ENCODE peak calls at places on chromosome 12, in eight cellular contexts. S, X, R, P, N, F, L and H are unnamed samples.

GRCh38 chr12:49032276-49032675 is 13.7 kb upstream of the PRKAG1 start:
- DNase-seq in S (no peak), X (no peak), R (no peak), P (no peak), N (no peak), F (no peak), L (no peak), H (no peak)

GRCh38 chr12:93441111-93441616 is 583 bp downstream of the UBE2N start:
- DNase-seq in S (no peak), X (no peak), R (peak), P (peak), N (no peak), F (peak), L (peak), H (no peak)

GRCh38 chr12:25322918-25323773 is 72.4 kb upstream of the KRAS start:
- DNase-seq in S (no peak), X (peak), R (no peak), P (no peak), N (no peak), F (no peak), L (no peak), H (no peak)

GRCh38 chr12:106758349-106758951 is 16.0 kb upstream of the RIC8B start:
- DNase-seq in S (no peak), X (no peak), R (no peak), P (no peak), N (no peak), F (no peak), L (no peak), H (no peak)

GRCh38 chr12:6306599-6307220 is 3.8 kb upstream of the PLEKHG6 start:
- DNase-seq in S (no peak), X (no peak), R (no peak), P (no peak), N (no peak), F (no peak), L (no peak), H (no peak)

GRCh38 chr12:121915841-121916321 is 2.5 kb upstream of the CFAP251 start:
- DNase-seq in S (no peak), X (no peak), R (no peak), P (no peak), N (no peak), F (no peak), L (no peak), H (no peak)

GRCh38 chr12:59036973-59037807 is 116.9 kb upstream of the LRIG3 start:
- DNase-seq in S (peak), X (peak), R (no peak), P (no peak), N (no peak), F (no peak), L (no peak), H (peak)

GRCh38 chr12:32025906-32026305 is 66.7 kb downstream of the RESF1 start:
- DNase-seq in S (no peak), X (no peak), R (no peak), P (no peak), N (no peak), F (no peak), L (no peak), H (no peak)

GRCh38 chr12:27424631-27425230 is 21.8 kb upstream of the SMCO2 start:
- DNase-seq in S (peak), X (peak), R (peak), P (no peak), N (no peak), F (no peak), L (peak), H (peak)

GRCh38 chr12:115337693-115338543 is 653.9 kb upstream of the TBX3 start:
- DNase-seq in S (peak), X (peak), R (no peak), P (peak), N (no peak), F (no peak), L (no peak), H (peak)

GRCh38 chr12:57342207-57342691 is 88.6 kb downstream of the R3HDM2 start:
- DNase-seq in S (no peak), X (no peak), R (no peak), P (peak), N (no peak), F (no peak), L (peak), H (peak)

GRCh38 chr12:131942671-131943070 is 7.1 kb upstream of the EP400 start:
- DNase-seq in S (no peak), X (no peak), R (no peak), P (no peak), N (no peak), F (peak), L (no peak), H (no peak)

GRCh38 chr12:125533434-125534029 is 468.3 kb downstream of the AACS start:
- DNase-seq in S (no peak), X (peak), R (peak), P (no peak), N (peak), F (no peak), L (peak), H (no peak)

GRCh38 chr12:93387780-93388179 is 10.1 kb downstream of the NUDT4 start:
- DNase-seq in S (peak), X (no peak), R (no peak), P (no peak), N (no peak), F (no peak), L (no peak), H (no peak)

GRCh38 chr12:71691504-71692129 is 5.7 kb downstream of the TMEM19 start:
- DNase-seq in S (no peak), X (no peak), R (no peak), P (no peak), N (no peak), F (no peak), L (no peak), H (no peak)

GRCh38 chr12:13336216-13336615 is 139.7 kb downstream of the EMP1 start:
- DNase-seq in S (no peak), X (no peak), R (no peak), P (no peak), N (no peak), F (no peak), L (no peak), H (no peak)

GRCh38 chr12:120960657-120961056 is 17.7 kb upstream of the HNF1A start:
- DNase-seq in S (peak), X (no peak), R (peak), P (no peak), N (no peak), F (no peak), L (no peak), H (no peak)

GRCh38 chr12:79378496-79378895 is 312.3 kb downstream of the PAWR start:
- DNase-seq in S (no peak), X (peak), R (no peak), P (no peak), N (no peak), F (no peak), L (no peak), H (no peak)

GRCh38 chr12:94100990-94101901 is 47.1 kb upstream of the PLXNC1 start:
- DNase-seq in S (peak), X (peak), R (peak), P (peak), N (peak), F (peak), L (peak), H (peak)

GRCh38 chr12:108597559-108598471 is at the start of gene TMEM119:
- DNase-seq in S (no peak), X (no peak), R (no peak), P (peak), N (no peak), F (peak), L (no peak), H (peak)

GRCh38 chr12:110537605-110538409 is 35.7 kb downstream of the RAD9B start:
- DNase-seq in S (peak), X (no peak), R (no peak), P (peak), N (no peak), F (no peak), L (no peak), H (no peak)

GRCh38 chr12:124928912-124929530 is 14.6 kb upstream of the UBC start:
- DNase-seq in S (no peak), X (no peak), R (no peak), P (no peak), N (no peak), F (peak), L (no peak), H (no peak)

GRCh38 chr12:130478786-130479185 is 141.1 kb downstream of the PIWIL1 start:
- DNase-seq in S (no peak), X (no peak), R (no peak), P (no peak), N (no peak), F (no peak), L (no peak), H (no peak)

GRCh38 chr12:124496584-124496983 is 70.8 kb downstream of the NCOR2 start:
- DNase-seq in S (no peak), X (no peak), R (peak), P (no peak), N (no peak), F (no peak), L (peak), H (no peak)

GRCh38 chr12:93090768-93091172 is 161.7 kb upstream of the EEA1 start:
- DNase-seq in S (peak), X (peak), R (no peak), P (no peak), N (no peak), F (no peak), L (no peak), H (peak)

GRCh38 chr12:65335021-65335714 is 56.7 kb downstream of the MSRB3 start:
- DNase-seq in S (peak), X (peak), R (no peak), P (no peak), N (no peak), F (no peak), L (no peak), H (peak)

GRCh38 chr12:7716391-7716790 is 5.2 kb downstream of the DPPA3 start:
- DNase-seq in S (no peak), X (no peak), R (no peak), P (no peak), N (no peak), F (no peak), L (peak), H (no peak)

GRCh38 chr12:118136559-118137003 is 657 bp downstream of the PEBP1 start:
- DNase-seq in S (no peak), X (no peak), R (peak), P (peak), N (peak), F (peak), L (peak), H (no peak)

GRCh38 chr12:106704081-106704480 is 70.4 kb upstream of the RIC8B start:
- DNase-seq in S (no peak), X (no peak), R (no peak), P (no peak), N (no peak), F (no peak), L (no peak), H (no peak)

GRCh38 chr12:85179680-85180300 is 100.2 kb upstream of the ALX1 start:
- DNase-seq in S (peak), X (peak), R (no peak), P (no peak), N (no peak), F (no peak), L (no peak), H (peak)

GRCh38 chr12:2169964-2170363 is 117.2 kb downstream of the CACNA1C start:
- DNase-seq in S (no peak), X (peak), R (no peak), P (no peak), N (no peak), F (no peak), L (no peak), H (no peak)

GRCh38 chr12:89657739-89658138 is 50.9 kb downstream of the ATP2B1 start:
- DNase-seq in S (no peak), X (no peak), R (no peak), P (no peak), N (no peak), F (no peak), L (no peak), H (no peak)

GRCh38 chr12:49583361-49584094 is 15.6 kb upstream of the MCRS1 start:
- DNase-seq in S (no peak), X (no peak), R (no peak), P (no peak), N (no peak), F (no peak), L (no peak), H (peak)

GRCh38 chr12:5003025-5003666 is 40.5 kb upstream of the KCNA5 start:
- DNase-seq in S (peak), X (no peak), R (peak), P (peak), N (peak), F (no peak), L (peak), H (peak)